ENCODE peak calls at places on chromosomes 4 and X, in seven cellular contexts. O, C, P, B, D, N and G are unnamed samples.

GRCh38 chrX:49958727-49959126 is 36.3 kb downstream of the CLCN5 start:
- DNase-seq in P (no peak), O (no peak), N (no peak), D (no peak), B (no peak), C (no peak), G (no peak)

GRCh38 chrX:7500386-7500785 is 342.6 kb upstream of the VCX start:
- DNase-seq in P (no peak), N (no peak), C (no peak), O (no peak), B (no peak), D (no peak), G (no peak)

GRCh38 chr4:101183658-101184373 is 163.5 kb downstream of the PPP3CA start:
- DNase-seq in B (no peak), N (peak; percentile 41), D (no peak), C (no peak), O (peak; percentile 42), P (peak; percentile 84), G (no peak)

GRCh38 chr4:6095897-6096296 is 77.7 kb upstream of the C4orf50 start:
- DNase-seq in B (no peak), P (no peak), D (no peak), N (no peak), C (no peak), O (no peak), G (no peak)

GRCh38 chr4:16858275-16858752 is 40.1 kb downstream of the LDB2 start:
- DNase-seq in C (peak; percentile 64), D (no peak), N (peak; percentile 23), B (peak; percentile 79), O (peak; percentile 94), P (no peak), G (no peak)

GRCh38 chrX:70973221-70973620 is 42.3 kb upstream of the SLC7A3 start:
- DNase-seq in O (peak; percentile 5), D (no peak), B (no peak), P (no peak), N (no peak), C (no peak), G (no peak)

GRCh38 chr4:140158234-140159030 is 4.4 kb upstream of the MAML3 start:
- DNase-seq in C (no peak), D (no peak), B (no peak), N (no peak), O (peak; percentile 37), P (no peak), G (peak; percentile 79)

GRCh38 chrX:574830-575229 is 55.8 kb upstream of the SHOX start:
- DNase-seq in D (no peak), P (no peak), O (no peak), N (no peak), B (no peak), C (no peak), G (no peak)

GRCh38 chr4:8435656-8436121 is 4.8 kb downstream of the ACOX3 start:
- DNase-seq in B (no peak), D (no peak), N (no peak), C (no peak), O (peak; percentile 15), P (no peak), G (no peak)

GRCh38 chr4:4750187-4750586 is 109.3 kb upstream of the MSX1 start:
- DNase-seq in D (no peak), C (no peak), N (no peak), B (no peak), O (no peak), P (no peak), G (no peak)

GRCh38 chrX:40106677-40107290 is 9.0 kb upstream of the BCOR start:
- DNase-seq in B (no peak), C (peak; percentile 80), D (no peak), N (no peak), P (no peak), O (no peak), G (no peak)

GRCh38 chr4:105440890-105441289 is 33.0 kb downstream of the PPA2 start:
- DNase-seq in D (no peak), C (no peak), B (no peak), N (no peak), O (no peak), P (no peak), G (no peak)